ENCODE peak calls at places on chromosomes 2 and 18, in six cellular contexts. S is dorsolateral prefrontal cortex, J is spleen, L is GM12865, T is foreskin fibroblast, M is astrocyte of the spinal cord. Y is an unnamed sample.

GRCh38 chr2:128156812-128157211 is 65.8 kb downstream of the UGGT1 start:
- DNase-seq in S (no peak), J (no peak), L (no peak), T (no peak), M (no peak), Y (no peak)

GRCh38 chr2:38934742-38935141 is 45.1 kb downstream of the ARHGEF33 start:
- DNase-seq in S (no peak), J (no peak), L (no peak), T (no peak), M (no peak), Y (no peak)

GRCh38 chr2:25672500-25673169 is 742 bp downstream of the DTNB start:
- DNase-seq in S (peak; percentile 59), J (peak; percentile 93), L (peak; percentile 83), T (no peak), M (peak; percentile 40), Y (peak; percentile 45)

GRCh38 chr2:99949530-99949929 is 192.9 kb downstream of the AFF3 start:
- DNase-seq in S (no peak), J (no peak), L (no peak), T (no peak), M (no peak), Y (no peak)

GRCh38 chr2:97662895-97663625 is 784 bp downstream of the ACTR1B start:
- DNase-seq in S (peak; percentile 75), J (peak; percentile 95), L (peak; percentile 84), T (peak; percentile 93), M (peak; percentile 78), Y (peak; percentile 78)

GRCh38 chr18:74337912-74338309 is 22.3 kb downstream of the C18orf63 start:
- DNase-seq in S (no peak), J (no peak), L (no peak), T (no peak), M (no peak), Y (no peak)

GRCh38 chr2:234771176-234771575 is 180.6 kb upstream of the SH3BP4 start:
- DNase-seq in S (no peak), J (no peak), L (no peak), T (no peak), M (no peak), Y (no peak)

GRCh38 chr18:48940854-48941531 is 9.8 kb downstream of the SMAD7 start:
- DNase-seq in S (no peak), J (peak; percentile 90), L (peak; percentile 82), T (no peak), M (no peak), Y (no peak)

GRCh38 chr2:128292599-128293425 is 25.9 kb downstream of the HS6ST1 start:
- DNase-seq in S (no peak), J (peak; percentile 72), L (no peak), T (no peak), M (peak; percentile 62), Y (no peak)

GRCh38 chr2:10343658-10344057 is 41.0 kb downstream of the HPCAL1 start:
- DNase-seq in S (no peak), J (peak; percentile 41), L (no peak), T (no peak), M (no peak), Y (no peak)

GRCh38 chr2:220504890-220505564 is 877.6 kb downstream of the SLC4A3 start:
- DNase-seq in S (no peak), J (no peak), L (no peak), T (peak; percentile 71), M (peak; percentile 52), Y (no peak)

GRCh38 chr2:214193943-214194342 is 216.9 kb upstream of the VWC2L start:
- DNase-seq in S (no peak), J (no peak), L (no peak), T (peak; percentile 39), M (peak; percentile 68), Y (no peak)

GRCh38 chr2:33366473-33366872 is 110.0 kb upstream of the RASGRP3 start:
- DNase-seq in S (peak; percentile 52), J (no peak), L (no peak), T (no peak), M (peak; percentile 34), Y (peak; percentile 35)

GRCh38 chr2:239114119-239114581 is 266.3 kb downstream of the TWIST2 start:
- DNase-seq in S (no peak), J (no peak), L (no peak), T (no peak), M (peak; percentile 37), Y (no peak)

GRCh38 chr2:8216397-8216796 is 465.5 kb upstream of the ID2 start:
- DNase-seq in S (no peak), J (no peak), L (no peak), T (no peak), M (no peak), Y (no peak)

GRCh38 chr2:28678944-28679343 is 72.7 kb upstream of the PPP1CB start:
- DNase-seq in S (no peak), J (no peak), L (peak; percentile 44), T (no peak), M (no peak), Y (no peak)

GRCh38 chr2:46306320-46306719 is 9.1 kb downstream of the EPAS1 start:
- DNase-seq in S (no peak), J (no peak), L (no peak), T (no peak), M (no peak), Y (no peak)

GRCh38 chr2:150710916-150711315 is 223.4 kb upstream of the RND3 start:
- DNase-seq in S (no peak), J (no peak), L (no peak), T (peak; percentile 59), M (no peak), Y (no peak)

GRCh38 chr2:239828192-239828972 is 196.8 kb downstream of the NDUFA10 start:
- DNase-seq in S (peak; percentile 32), J (peak; percentile 43), L (no peak), T (no peak), M (no peak), Y (no peak)

GRCh38 chr18:52442686-52443085 is 102.7 kb downstream of the DCC start:
- DNase-seq in S (no peak), J (no peak), L (no peak), T (no peak), M (no peak), Y (no peak)

GRCh38 chr18:48641981-48642380 is 103.2 kb downstream of the CTIF start:
- DNase-seq in S (no peak), J (no peak), L (no peak), T (no peak), M (no peak), Y (no peak)

GRCh38 chr2:38264649-38265322 is 112.3 kb downstream of the ATL2 start:
- DNase-seq in S (no peak), J (no peak), L (peak; percentile 21), T (no peak), M (peak; percentile 53), Y (no peak)

GRCh38 chr18:3794537-3795348 is 344.8 kb downstream of the TGIF1 start:
- DNase-seq in S (peak; percentile 53), J (no peak), L (peak; percentile 3), T (peak; percentile 57), M (peak; percentile 96), Y (no peak)

GRCh38 chr2:11480406-11480805 is 14.4 kb upstream of the E2F6 start:
- DNase-seq in S (no peak), J (no peak), L (no peak), T (no peak), M (no peak), Y (no peak)
- TF ChIP-seq CTCF in S (no peak), J (no peak), L (no peak), T (no peak), M (no peak), Y (no peak)

GRCh38 chr2:144521702-144522101 is 1.8 kb upstream of the ZEB2 start:
- DNase-seq in S (no peak), J (no peak), L (no peak), T (no peak), M (no peak), Y (no peak)

GRCh38 chr2:144522741-144523605 is 3.1 kb upstream of the ZEB2 start:
- DNase-seq in S (no peak), J (peak; percentile 80), L (no peak), T (no peak), M (peak; percentile 26), Y (peak; percentile 56)

GRCh38 chr2:144526826-144527225 is 6.9 kb upstream of the ZEB2 start:
- DNase-seq in S (no peak), J (no peak), L (no peak), T (no peak), M (no peak), Y (no peak)

GRCh38 chr2:144523606-144524131 is 3.8 kb upstream of the ZEB2 start:
- DNase-seq in S (no peak), J (no peak), L (no peak), T (no peak), M (peak; percentile 55), Y (no peak)

GRCh38 chr2:144524190-144524957 is 4.5 kb upstream of the ZEB2 start:
- DNase-seq in S (peak; percentile 69), J (peak; percentile 90), L (no peak), T (no peak), M (peak; percentile 32), Y (peak; percentile 73)
- H3K4me3 ChIP-seq in S (peak overlapping the region; percentile 85), J (peak overlapping the region; percentile 54), L (no peak overlapping the region), T (peak overlapping the region; percentile 71), M (peak overlapping the region; percentile 65), Y (peak overlapping the region; percentile 85)

GRCh38 chr2:230731512-230731911 is 18.9 kb downstream of the CAB39 start:
- DNase-seq in S (no peak), J (no peak), L (no peak), T (no peak), M (no peak), Y (no peak)
- TF ChIP-seq CTCF in S (no peak), J (no peak), L (no peak), T (no peak), M (no peak), Y (no peak)

DNA sequence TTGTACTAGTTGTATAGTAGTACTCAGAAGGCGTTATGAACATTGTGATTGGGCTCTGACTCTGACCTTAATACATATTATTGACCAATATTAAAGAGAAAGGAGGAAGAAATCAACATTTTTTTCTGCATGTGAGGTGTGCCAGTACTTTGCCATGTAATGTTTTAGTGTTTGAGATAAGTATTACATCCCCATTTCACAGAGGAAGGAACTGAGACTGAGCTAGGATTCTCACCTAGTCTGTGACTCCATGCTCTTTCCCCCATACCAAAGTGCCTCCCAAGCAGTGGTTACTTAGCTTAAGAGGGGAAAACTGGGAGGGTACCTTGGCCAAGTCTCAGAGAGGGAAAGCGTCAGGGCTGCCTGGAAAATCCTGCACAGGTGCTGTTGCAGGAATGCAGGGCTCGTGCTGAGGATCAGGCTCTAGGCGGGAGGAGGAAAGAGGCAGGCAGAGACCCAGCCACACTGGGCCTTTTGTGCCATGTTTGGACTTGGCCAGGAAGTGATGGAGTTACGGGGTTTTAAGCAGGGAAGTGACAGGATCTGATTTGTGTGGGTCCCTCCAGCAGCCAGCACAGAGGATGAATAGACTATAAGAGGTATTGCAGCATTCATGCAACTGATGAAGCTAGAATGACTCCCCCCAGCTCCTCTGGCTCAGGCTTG is 1.7 kb downstream of the PNKD start:
- DNase-seq in S (no peak), J (no peak), L (no peak), T (no peak), M (no peak), Y (no peak)
- H3K4me3 ChIP-seq in S (peak overlapping the region; percentile 82), J (no peak overlapping the region), L (no peak overlapping the region), T (peak overlapping the region; percentile 99), M (no peak overlapping the region), Y (peak overlapping the region; percentile 95)

Y was measured in left ventricle myocardium inferior.